ENCODE peak calls at places on chromosomes 11 and 22, in nine cellular contexts. M is upper lobe of right lung, L is astrocyte of the cerebellum, H is cardiac muscle cell, C is colonic mucosa, X is body of pancreas, S is right atrium auricular region, K is choroid plexus epithelial cell, B is BJ. A is an unnamed sample.
A peak's percentile ranks its signal among the peaks of the same experiment; 100 is the strongest.

GRCh38 chr22:33779243-33779642 is 141.0 kb downstream of the LARGE1 start:
- DNase-seq in M (no peak), S (no peak), B (no peak), X (no peak), H (no peak), C (peak; percentile 25), L (no peak), K (no peak), A (no peak)

GRCh38 chr22:50473088-50473487 is 1.7 kb downstream of the SBF1 start:
- DNase-seq in H (no peak), S (no peak), M (no peak), B (no peak), K (no peak), C (peak; percentile 46), L (no peak), X (no peak), A (no peak)

GRCh38 chr11:489610-490185 is 17.3 kb downstream of the RNH1 start:
- DNase-seq in C (no peak), B (no peak), H (no peak), M (no peak), K (no peak), X (no peak), S (no peak), L (no peak), A (no peak)

GRCh38 chr11:12724301-12725046 is 50.3 kb downstream of the TEAD1 start:
- DNase-seq in S (peak; percentile 92), B (peak; percentile 73), M (no peak), C (peak; percentile 94), H (peak; percentile 96), K (peak; percentile 97), L (peak; percentile 81), X (peak; percentile 79), A (peak; percentile 98)

GRCh38 chr11:118621071-118621815 is 13.8 kb downstream of the PHLDB1 start:
- DNase-seq in X (peak; percentile 79), C (peak; percentile 92), L (peak; percentile 73), H (peak; percentile 94), S (peak; percentile 85), K (peak; percentile 90), B (no peak), M (peak; percentile 91), A (peak; percentile 88)

GRCh38 chr11:69339041-69339733 is 45.2 kb downstream of the MYEOV start:
- DNase-seq in L (no peak), B (no peak), S (peak; percentile 38), H (no peak), M (peak; percentile 44), K (no peak), C (peak; percentile 13), X (no peak), A (no peak)

GRCh38 chr22:35460678-35461077 is 60.7 kb downstream of the MCM5 start:
- DNase-seq in H (no peak), K (no peak), S (no peak), C (no peak), M (no peak), B (no peak), X (no peak), L (no peak), A (no peak)

GRCh38 chr11:7672960-7673723 is at the start of gene CYB5R2:
- DNase-seq in B (no peak), X (peak; percentile 74), M (peak; percentile 86), C (peak; percentile 85), H (peak; percentile 80), L (no peak), S (no peak), K (peak; percentile 50), A (peak; percentile 57)

GRCh38 chr11:117816151-117816741 is 8.3 kb downstream of the FXYD2 start:
- DNase-seq in C (no peak), S (peak; percentile 74), X (peak; percentile 83), B (no peak), L (no peak), M (no peak), K (no peak), H (peak; percentile 30), A (no peak)

GRCh38 chr11:94649254-94649653 is 82.1 kb downstream of the PIWIL4 start:
- DNase-seq in L (no peak), B (no peak), K (no peak), S (no peak), M (no peak), X (no peak), H (no peak), C (no peak), A (no peak)

GRCh38 chr22:48799227-48799970 is 1028.3 kb downstream of the BRD1 start:
- DNase-seq in B (no peak), K (no peak), M (no peak), L (no peak), H (no peak), X (no peak), C (no peak), S (no peak), A (no peak)

GRCh38 chr11:57475191-57475590 is 14.9 kb downstream of the RTN4RL2 start:
- DNase-seq in X (no peak), C (no peak), B (no peak), L (no peak), K (no peak), S (no peak), M (no peak), H (no peak), A (no peak)

GRCh38 chr11:57476223-57476882 is 16.0 kb downstream of the RTN4RL2 start:
- DNase-seq in C (peak; percentile 68), S (no peak), M (peak; percentile 83), X (peak; percentile 59), L (no peak), K (no peak), H (no peak), B (no peak), A (no peak)

GRCh38 chr11:57475671-57476222 is 15.4 kb downstream of the RTN4RL2 start:
- DNase-seq in C (no peak), X (no peak), L (no peak), H (no peak), S (no peak), B (no peak), M (no peak), K (no peak), A (no peak)

GRCh38 chr11:57477507-57478189 is 17.3 kb downstream of the RTN4RL2 start:
- DNase-seq in M (peak; percentile 69), H (no peak), S (no peak), X (peak; percentile 89), B (no peak), K (no peak), C (peak; percentile 77), L (no peak), A (no peak)

DNA sequence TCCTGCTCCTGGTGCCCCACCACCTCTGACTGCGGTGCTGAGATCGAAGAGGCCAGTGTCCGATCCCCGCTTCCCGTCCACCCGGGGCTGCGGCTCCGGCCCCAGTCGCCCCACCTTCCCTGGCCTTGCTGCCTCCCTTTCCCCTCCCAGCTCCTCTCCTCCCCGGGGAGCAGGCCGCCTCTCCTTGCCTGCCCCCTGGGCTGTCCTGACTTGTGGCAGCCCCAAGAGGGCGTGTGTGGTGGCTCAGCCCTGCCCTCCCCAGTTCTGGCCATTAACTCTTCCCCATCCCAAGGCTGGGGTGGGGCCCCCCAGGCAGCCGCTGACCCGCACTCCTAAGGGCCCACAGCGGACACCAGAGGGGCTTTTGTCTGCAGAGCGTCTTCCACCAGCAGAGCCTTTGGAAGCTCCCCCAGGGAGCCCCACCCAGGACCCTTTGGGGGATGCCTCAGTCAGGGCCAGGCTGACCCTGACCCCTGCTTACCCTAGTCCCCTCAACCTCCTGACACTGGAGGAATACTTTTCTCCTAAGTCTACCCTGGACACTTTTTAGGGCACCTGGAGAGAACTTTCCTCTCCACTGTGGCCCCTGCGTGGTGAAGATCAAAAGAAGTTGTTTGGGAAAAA is 16.7 kb downstream of the RTN4RL2 start:
- DNase-seq in S (no peak), C (peak; percentile 67), M (peak; percentile 79), K (peak; percentile 16), B (no peak), L (no peak), H (no peak), X (peak; percentile 66), A (peak; percentile 24)
- TF ChIP-seq CTCF in S (peak; percentile 45), C (peak; percentile 37), M (peak; percentile 60), K (peak; percentile 37), B (peak; percentile 72), L (peak; percentile 32), H (peak; percentile 39), X (peak; percentile 57), A (peak; percentile 48)

GRCh38 chr11:73310661-73311393 is 2.8 kb downstream of the ARHGEF17 start:
- DNase-seq in B (no peak), H (no peak), S (no peak), M (no peak), K (no peak), C (no peak), L (no peak), X (no peak), A (no peak)

GRCh38 chr11:73308963-73309960 is 1.2 kb downstream of the ARHGEF17 start:
- DNase-seq in S (peak; percentile 94), H (peak; percentile 99), K (peak; percentile 99), X (peak; percentile 84), C (peak; percentile 82), M (peak; percentile 96), B (peak; percentile 80), L (peak; percentile 90), A (peak; percentile 97)

GRCh38 chr11:73308003-73308962 is at the start of gene ARHGEF17:
- DNase-seq in H (peak; percentile 88), C (peak; percentile 68), B (no peak), S (no peak), K (peak; percentile 86), L (no peak), M (peak; percentile 89), X (peak; percentile 69), A (peak; percentile 87)

GRCh38 chr11:73311394-73311869 is 3.4 kb downstream of the ARHGEF17 start:
- DNase-seq in C (no peak), H (no peak), B (no peak), X (no peak), M (no peak), S (no peak), L (no peak), K (no peak), A (no peak)

GRCh38 chr11:73310076-73310475 is 2.0 kb downstream of the ARHGEF17 start:
- DNase-seq in K (no peak), B (no peak), X (no peak), C (no peak), M (no peak), S (no peak), L (no peak), H (no peak), A (no peak)
- H3K4me3 ChIP-seq in K (peak overlapping the region; percentile 81), B (peak overlapping the region; percentile 80), X (no peak overlapping the region), C (peak overlapping the region; percentile 60), M (peak overlapping the region; percentile 76), S (peak overlapping the region; percentile 60), L (peak overlapping the region; percentile 75), H (peak overlapping the region; percentile 74), A (peak overlapping the region; percentile 81)

GRCh38 chr11:124899376-124900145 is 1.9 kb upstream of the ROBO4 start:
- DNase-seq in C (no peak), X (no peak), H (no peak), L (no peak), M (no peak), B (no peak), K (no peak), S (no peak), A (no peak)
- TF ChIP-seq CTCF in C (no peak), X (no peak), H (no peak), L (peak; percentile 40), M (no peak), B (peak; percentile 11), K (no peak), S (no peak), A (peak; percentile 14)

DNA sequence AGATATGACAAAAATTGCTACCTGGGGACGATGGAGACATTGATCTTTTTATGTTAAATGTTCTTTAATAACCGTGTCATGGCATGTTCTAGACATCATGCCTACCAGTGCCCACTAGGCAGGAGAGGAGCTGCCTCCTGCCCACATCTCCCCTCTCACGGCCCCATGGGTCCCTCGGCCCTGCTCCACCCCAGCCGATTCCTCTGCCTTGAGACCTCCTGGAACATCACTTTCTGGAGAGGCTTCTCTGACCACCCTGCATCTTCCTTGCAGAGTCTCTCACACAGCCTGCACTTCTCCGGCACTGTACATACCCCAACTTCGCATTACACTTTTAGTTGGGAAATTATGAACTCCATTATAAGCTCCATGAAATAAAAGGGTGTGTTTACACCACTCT is 16.8 kb downstream of the EFCAB6 start:
- DNase-seq in S (no peak), K (no peak), M (no peak), B (no peak), X (no peak), L (no peak), C (no peak), H (no peak), A (no peak)
- H3K4me3 ChIP-seq in S (no peak overlapping the region), K (no peak overlapping the region), M (no peak overlapping the region), B (no peak overlapping the region), X (no peak overlapping the region), L (no peak overlapping the region), C (no peak overlapping the region), H (no peak overlapping the region), A (no peak overlapping the region)